ENCODE peak calls at places on chromosomes 12 and 14, in four cellular contexts. K, S, Q and E are unnamed samples.

GRCh38 chr14:22536853-22537338 is 52.1 kb downstream of the DAD1 start:
- DNase-seq in K (peak), S (no peak), Q (peak), E (peak)

GRCh38 chr12:17976202-17976601 is 113.8 kb downstream of the RERGL start:
- DNase-seq in K (no peak), S (peak), Q (no peak), E (no peak)

GRCh38 chr12:132222096-132222807 is 78.0 kb downstream of the NOC4L start:
- DNase-seq in K (peak), S (no peak), Q (no peak), E (no peak)

GRCh38 chr12:25557830-25558436 is 4.8 kb upstream of the LMNTD1 start:
- DNase-seq in K (peak), S (no peak), Q (peak), E (no peak)

GRCh38 chr12:27906658-27907473 is 65.7 kb downstream of the PTHLH start:
- DNase-seq in K (no peak), S (peak), Q (peak), E (no peak)

GRCh38 chr12:89016970-89017778 is 335.1 kb downstream of the DUSP6 start:
- DNase-seq in K (peak), S (no peak), Q (peak), E (peak)

GRCh38 chr12:119025786-119026185 is 44.4 kb downstream of the SRRM4 start:
- DNase-seq in K (no peak), S (no peak), Q (no peak), E (no peak)

GRCh38 chr12:46629331-46630229 is 196.2 kb downstream of the SLC38A4 start:
- DNase-seq in K (no peak), S (no peak), Q (no peak), E (no peak)

GRCh38 chr14:39268393-39268792 is 34.7 kb downstream of the MIA2 start:
- DNase-seq in K (no peak), S (no peak), Q (no peak), E (no peak)

GRCh38 chr12:19382111-19382526 is 57.2 kb upstream of the AEBP2 start:
- DNase-seq in K (no peak), S (no peak), Q (no peak), E (no peak)

DNA sequence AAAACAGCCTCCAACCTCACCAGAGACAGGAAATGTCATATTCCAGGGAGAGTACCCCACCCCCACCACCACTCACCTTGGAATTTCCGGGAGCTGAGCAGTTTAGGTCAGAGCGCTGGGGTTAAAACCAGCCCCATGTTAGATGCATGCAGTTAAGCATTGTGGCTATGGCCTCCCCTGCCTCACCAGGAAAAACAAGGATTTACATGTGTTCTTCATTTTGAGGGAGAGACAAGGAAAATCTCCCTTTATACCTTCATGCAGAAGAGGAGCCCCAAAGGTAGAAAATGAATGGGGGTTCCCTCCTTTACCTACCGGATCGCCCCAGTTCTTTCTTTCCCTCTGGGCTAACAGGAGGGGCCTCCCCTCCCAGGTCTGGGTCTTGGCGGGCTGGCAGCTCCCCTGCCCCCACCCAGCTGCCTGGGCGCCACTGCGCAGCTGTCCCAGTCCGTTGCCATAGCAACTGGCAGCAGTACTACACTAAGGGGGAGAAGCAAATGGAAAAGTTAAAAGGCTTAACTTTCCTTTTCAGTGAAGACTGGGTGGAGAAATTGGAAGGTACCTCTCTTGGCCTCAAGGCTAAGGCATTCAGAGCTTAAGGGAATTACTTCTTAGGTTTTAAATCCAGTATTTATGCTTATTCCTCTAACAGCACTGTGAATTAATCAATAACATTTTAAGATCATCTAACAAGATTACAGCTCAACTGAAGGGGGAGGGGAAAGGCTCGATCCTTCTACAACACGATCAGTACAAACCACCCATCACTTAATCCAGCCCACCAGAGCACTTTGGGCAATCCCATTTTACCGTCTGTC is 20.5 kb downstream of the CBX5 start:
- DNase-seq in K (peak), S (no peak), Q (peak), E (peak)
- TF ChIP-seq POLR2AphosphoS5 in K (peak), S (peak), Q (no peak), E (no peak)

DNA sequence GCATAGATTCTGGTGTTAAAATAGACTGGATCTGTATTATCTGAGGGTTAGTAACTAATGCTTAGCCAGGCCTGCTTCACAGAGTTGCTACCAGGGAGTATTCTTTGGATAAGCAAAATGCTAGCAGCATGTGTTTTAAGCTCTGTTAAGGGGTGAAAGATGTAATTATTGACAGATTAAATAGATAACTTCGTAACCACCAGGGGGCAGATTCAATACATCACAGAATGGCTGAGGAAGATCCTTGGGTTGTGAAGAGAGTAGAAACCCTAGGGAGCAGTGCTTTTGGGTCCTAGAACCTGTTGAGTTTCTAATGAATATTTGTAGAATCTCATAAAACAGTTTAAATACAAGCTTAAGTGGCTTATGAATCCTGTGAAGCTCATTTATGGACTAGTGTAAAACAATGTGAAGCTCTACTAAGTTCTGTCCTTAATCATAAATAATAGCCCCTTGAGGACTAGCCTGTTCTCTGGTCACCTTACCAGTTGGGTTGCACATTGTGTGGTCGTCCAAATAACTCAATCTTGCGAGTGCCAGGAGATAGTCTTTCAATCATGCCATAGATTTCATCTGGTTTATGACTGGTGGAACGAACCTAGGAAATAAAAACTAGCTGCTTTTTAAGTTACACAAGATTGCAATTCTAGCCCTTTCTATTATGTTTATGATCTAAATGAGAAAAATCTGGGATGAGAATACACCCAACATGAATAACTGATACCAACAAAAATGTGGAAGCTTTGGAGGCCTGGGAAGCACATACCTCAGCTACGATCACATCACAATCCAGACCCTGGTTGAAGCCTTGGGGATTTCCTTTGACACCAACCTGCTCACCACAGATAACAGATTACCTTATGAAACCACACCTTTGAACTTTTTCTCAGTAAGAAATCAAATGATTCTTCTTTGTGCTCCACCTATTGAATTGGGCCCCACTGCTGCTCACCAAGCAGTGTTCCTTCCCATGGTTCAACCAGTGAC is 12.3 kb downstream of the METTL3 start:
- DNase-seq in K (peak), S (no peak), Q (peak), E (no peak)
- TF ChIP-seq POLR2AphosphoS5 in K (no peak), S (no peak), Q (no peak), E (no peak)

GRCh38 chr12:10182662-10183061 is 3.8 kb downstream of the TMEM52B start:
- DNase-seq in K (no peak), S (no peak), Q (no peak), E (no peak)

GRCh38 chr12:10189653-10190052 is 10.8 kb downstream of the TMEM52B start:
- DNase-seq in K (no peak), S (no peak), Q (peak), E (no peak)

GRCh38 chr12:10184261-10184843 is 5.5 kb downstream of the TMEM52B start:
- DNase-seq in K (no peak), S (peak), Q (no peak), E (no peak)

GRCh38 chr12:10190558-10191388 is 11.9 kb downstream of the TMEM52B start:
- DNase-seq in K (peak), S (no peak), Q (peak), E (peak)

GRCh38 chr12:10186299-10186698 is 7.5 kb downstream of the TMEM52B start:
- DNase-seq in K (no peak), S (peak), Q (no peak), E (no peak)
- TF ChIP-seq POLR2AphosphoS5 in K (no peak), S (no peak), Q (no peak), E (no peak)

GRCh38 chr14:21086908-21087293 is 11.6 kb downstream of the ZNF219 start:
- DNase-seq in K (no peak), S (no peak), Q (no peak), E (no peak)
- TF ChIP-seq POLR2AphosphoS5 in K (no peak), S (no peak), Q (no peak), E (no peak)

DNA sequence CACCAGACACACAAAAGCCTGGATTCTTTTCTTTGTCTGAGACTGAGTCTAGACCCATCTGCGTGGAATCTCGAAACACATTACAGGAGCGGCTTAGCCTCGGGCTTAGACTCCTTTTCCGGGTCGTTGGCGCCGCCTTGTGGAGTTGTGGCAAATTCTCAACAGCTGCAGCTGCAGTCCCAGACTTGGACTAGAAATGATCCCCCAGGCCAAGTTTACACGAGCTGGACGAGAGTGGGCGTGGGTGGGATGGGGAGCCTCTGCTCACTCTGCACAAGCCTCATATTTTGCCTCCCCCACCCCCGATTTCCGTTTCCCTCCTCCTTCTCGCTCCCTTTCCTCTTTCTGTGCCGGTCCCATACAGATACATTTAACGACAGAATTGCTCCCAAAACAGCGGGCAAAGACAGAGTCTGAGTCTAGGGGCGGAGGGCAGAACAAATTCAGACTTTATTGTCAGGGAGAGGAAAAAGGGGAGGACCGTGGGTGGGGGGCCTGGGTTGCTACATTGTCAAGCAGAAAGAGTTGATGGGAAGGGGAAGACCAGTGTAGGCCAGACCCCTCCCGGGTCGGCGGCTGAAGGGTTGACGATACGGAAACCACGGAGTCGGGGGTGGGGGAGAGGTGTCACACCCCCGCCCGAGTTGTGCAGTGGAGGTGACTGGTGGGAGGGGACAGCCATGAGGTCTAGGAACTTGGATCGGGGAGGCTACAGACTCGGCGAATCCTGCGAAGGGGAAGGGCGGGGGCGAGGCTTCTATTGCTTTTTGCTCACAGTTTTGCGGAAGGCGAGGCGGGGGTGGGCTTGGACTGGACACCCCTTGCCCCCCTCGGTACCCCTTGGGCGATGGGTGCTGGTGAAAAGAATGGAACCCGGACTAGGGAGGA is 4.7 kb upstream of the GPR84 start:
- DNase-seq in K (peak), S (peak), Q (peak), E (peak)
- TF ChIP-seq POLR2AphosphoS5 in K (no peak), S (peak), Q (peak), E (no peak)

GRCh38 chr12:2963154-2963759 is 4.1 kb downstream of the TEAD4 start:
- DNase-seq in K (no peak), S (no peak), Q (no peak), E (no peak)

GRCh38 chr12:2961705-2962104 is 2.5 kb downstream of the TEAD4 start:
- DNase-seq in K (no peak), S (no peak), Q (no peak), E (no peak)

GRCh38 chr12:2960996-2961616 is 1.9 kb downstream of the TEAD4 start:
- DNase-seq in K (no peak), S (no peak), Q (no peak), E (no peak)

GRCh38 chr12:2960432-2960956 is 1.3 kb downstream of the TEAD4 start:
- DNase-seq in K (no peak), S (no peak), Q (no peak), E (no peak)

DNA sequence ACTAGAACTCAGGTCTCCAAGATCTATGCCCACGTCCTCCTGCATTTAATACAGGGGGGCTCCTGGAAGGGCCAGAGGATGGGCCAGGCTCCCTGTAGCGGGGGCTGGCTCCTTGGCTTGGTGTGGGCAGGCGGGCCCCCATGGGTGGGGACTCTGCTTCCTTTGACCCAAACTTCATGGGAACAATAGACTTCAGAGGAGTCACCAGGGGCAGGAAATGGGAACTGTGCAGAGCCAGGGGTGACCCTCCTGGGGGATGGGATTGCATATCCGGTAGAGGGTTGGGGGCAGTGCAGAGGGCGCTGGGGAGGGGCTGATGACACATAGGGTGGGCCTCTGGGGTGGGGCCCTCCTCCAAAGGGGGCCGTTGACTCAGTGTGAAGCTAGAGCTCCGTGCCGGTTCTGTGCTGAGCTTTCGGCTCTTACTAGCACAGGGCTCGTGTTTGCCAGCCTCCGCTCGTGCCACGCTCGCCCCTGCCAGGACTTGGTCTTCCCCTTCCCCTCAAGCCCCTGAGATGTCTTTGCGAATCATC is 4.6 kb downstream of the TEAD4 start:
- DNase-seq in K (no peak), S (no peak), Q (no peak), E (no peak)
- TF ChIP-seq POLR2AphosphoS5 in K (no peak), S (no peak), Q (no peak), E (no peak)

GRCh38 chr12:56486694-56487093 is 1.3 kb downstream of the GLS2 start:
- DNase-seq in K (no peak), S (no peak), Q (no peak), E (no peak)

GRCh38 chr12:56488041-56488955 is at the start of gene GLS2:
- DNase-seq in K (no peak), S (peak), Q (peak), E (peak)

GRCh38 chr12:56484566-56484965 is 3.4 kb downstream of the GLS2 start:
- DNase-seq in K (no peak), S (no peak), Q (no peak), E (no peak)

GRCh38 chr12:56487448-56488040 is 417 bp downstream of the GLS2 start:
- DNase-seq in K (no peak), S (no peak), Q (peak), E (peak)
- TF ChIP-seq POLR2AphosphoS5 in K (no peak), S (no peak), Q (no peak), E (no peak)

GRCh38 chr12:50200507-50201273 is 33.5 kb upstream of the CERS5 start:
- DNase-seq in K (no peak), S (no peak), Q (no peak), E (no peak)

GRCh38 chr12:50203691-50204090 is 36.5 kb upstream of the CERS5 start:
- DNase-seq in K (no peak), S (no peak), Q (no peak), E (no peak)

GRCh38 chr12:50205648-50206047 is 38.5 kb upstream of the CERS5 start:
- DNase-seq in K (no peak), S (no peak), Q (no peak), E (no peak)

GRCh38 chr12:50198829-50199228 is 31.7 kb upstream of the CERS5 start:
- DNase-seq in K (no peak), S (no peak), Q (no peak), E (no peak)

GRCh38 chr12:50201987-50202521 is 34.9 kb upstream of the CERS5 start:
- DNase-seq in K (peak), S (no peak), Q (peak), E (no peak)
- TF ChIP-seq POLR2AphosphoS5 in K (no peak), S (no peak), Q (peak), E (no peak)

GRCh38 chr14:77314043-77314442 is 6.6 kb downstream of the POMT2 start:
- DNase-seq in K (no peak), S (no peak), Q (peak), E (no peak)
- TF ChIP-seq POLR2AphosphoS5 in K (no peak), S (no peak), Q (peak), E (no peak)